ENCODE peak calls at places on chromosomes 1 and 21, in four cellular contexts. X, E, R and G are unnamed samples. For H3K27me3, the result is how much of the 10 kb centered on the place peaks cover.

GRCh38 chr21:33360281-33360680 is 35.5 kb downstream of the IFNAR1 start:
- DNase-seq in R (no peak), X (no peak), E (no peak), G (no peak)

GRCh38 chr1:90616395-90616794 is 100.7 kb downstream of the BARHL2 start:
- DNase-seq in E (peak), R (peak), X (peak), G (no peak)

GRCh38 chr1:24928631-24929090 is 1.4 kb downstream of the RUNX3 start:
- DNase-seq in E (no peak), X (no peak), R (no peak), G (no peak)

GRCh38 chr1:203555046-203555445 is 61.1 kb downstream of the OPTC start:
- DNase-seq in R (no peak), X (no peak), E (no peak), G (no peak)

GRCh38 chr1:9909222-9910046 is 635 bp downstream of the CTNNBIP1 start:
- DNase-seq in R (no peak), E (no peak), X (peak), G (no peak)

GRCh38 chr1:108877858-108878257 is 1.1 kb downstream of the GPSM2 start:
- DNase-seq in X (no peak), E (no peak), R (no peak), G (no peak)

GRCh38 chr1:162889989-162890388 is 29.0 kb upstream of the CCDC190 start:
- DNase-seq in X (no peak), R (no peak), E (no peak), G (no peak)

GRCh38 chr21:27268290-27268689 is 301.4 kb upstream of the ADAMTS5 start:
- DNase-seq in X (no peak), E (no peak), R (no peak), G (no peak)

GRCh38 chr1:195697130-195697529 is 911.1 kb downstream of the KCNT2 start:
- DNase-seq in E (no peak), X (no peak), R (no peak), G (no peak)

GRCh38 chr1:25253911-25254310 is 6.7 kb upstream of the RSRP1 start:
- DNase-seq in R (no peak), E (no peak), X (no peak), G (peak)

GRCh38 chr1:190001187-190001586 is 476.5 kb downstream of the BRINP3 start:
- DNase-seq in R (no peak), X (no peak), E (no peak), G (no peak)

GRCh38 chr1:46535063-46535462 is 16.4 kb downstream of the KNCN start:
- DNase-seq in X (peak), R (peak), E (peak), G (peak)

GRCh38 chr21:29829514-29830255 is 110.1 kb downstream of the GRIK1 start:
- DNase-seq in E (no peak), X (no peak), R (no peak), G (no peak)

GRCh38 chr1:118158918-118159317 is 26.1 kb downstream of the SPAG17 start:
- DNase-seq in X (no peak), R (no peak), E (no peak), G (no peak)

GRCh38 chr1:19582318-19582717 is 61.8 kb upstream of the NBL1 start:
- DNase-seq in X (peak), E (peak), R (no peak), G (peak)

GRCh38 chr1:50369830-50370229 is 53.4 kb downstream of the DMRTA2 start:
- DNase-seq in R (peak), X (no peak), E (no peak), G (no peak)

GRCh38 chr1:7233646-7234470 is 448.6 kb downstream of the CAMTA1 start:
- DNase-seq in E (no peak), R (no peak), X (no peak), G (no peak)

GRCh38 chr1:169119405-169119804 is 12.9 kb downstream of the ATP1B1 start:
- DNase-seq in E (no peak), R (no peak), X (no peak), G (no peak)

GRCh38 chr1:109767596-109768334 is 4.0 kb upstream of the EPS8L3 start:
- DNase-seq in R (no peak), E (no peak), X (no peak), G (no peak)

GRCh38 chr1:53331446-53332187 is 3.7 kb upstream of the LRP8 start:
- DNase-seq in E (no peak), R (no peak), X (peak), G (no peak)

GRCh38 chr1:54945393-54945936 is 35.0 kb upstream of the TMEM61 start:
- DNase-seq in X (no peak), R (no peak), E (no peak), G (no peak)

GRCh38 chr21:34989337-34990151 is 59.6 kb downstream of the RUNX1 start:
- DNase-seq in E (no peak), R (no peak), X (no peak), G (no peak)

GRCh38 chr1:243730499-243731150 is 119.4 kb downstream of the AKT3 start:
- DNase-seq in E (no peak), X (no peak), R (no peak), G (no peak)

GRCh38 chr1:152442765-152443164 is 28.7 kb upstream of the CRNN start:
- DNase-seq in X (no peak), E (no peak), R (no peak), G (no peak)

GRCh38 chr21:29481641-29482040 is 182.9 kb downstream of the BACH1 start:
- DNase-seq in R (no peak), E (no peak), X (no peak), G (no peak)

GRCh38 chr1:66982561-66983285 is 57.9 kb downstream of the MIER1 start:
- DNase-seq in E (no peak), R (peak), X (no peak), G (no peak)

GRCh38 chr1:61163794-61164193 is 81.4 kb downstream of the NFIA start:
- DNase-seq in R (no peak), X (no peak), E (no peak), G (no peak)

GRCh38 chr1:1434131-1434811 is 1.2 kb upstream of the VWA1 start:
- DNase-seq in R (peak), E (no peak), X (peak), G (no peak)

GRCh38 chr1:107748529-107748928 is 216.5 kb downstream of the VAV3 start:
- DNase-seq in E (no peak), R (peak), X (no peak), G (no peak)

GRCh38 chr1:4489486-4489885 is 164.9 kb upstream of the AJAP1 start:
- DNase-seq in E (no peak), R (no peak), X (no peak), G (no peak)

GRCh38 chr1:35571263-35571662 is 1.9 kb upstream of the TFAP2E start:
- DNase-seq in X (no peak), E (no peak), R (no peak), G (no peak)

GRCh38 chr1:236725638-236726037 is 39.3 kb downstream of the ACTN2 start:
- DNase-seq in E (no peak), X (no peak), R (no peak), G (no peak)

GRCh38 chr1:234716907-234717375 is 107.0 kb upstream of the IRF2BP2 start:
- DNase-seq in R (peak), E (no peak), X (no peak), G (no peak)

GRCh38 chr1:241896670-241896962 is 48.6 kb downstream of the EXO1 start:
- DNase-seq in X (no peak), E (no peak), R (no peak), G (no peak)

GRCh38 chr1:226638001-226638601 is 89.5 kb downstream of the STUM start:
- DNase-seq in X (no peak), R (no peak), E (no peak), G (no peak)

GRCh38 chr1:156001682-156002171 is 19.0 kb downstream of the SSR2 start:
- DNase-seq in E (no peak), R (no peak), X (peak), G (no peak)

GRCh38 chr1:156001021-156001681 is 19.6 kb downstream of the SSR2 start:
- DNase-seq in E (no peak), R (peak), X (no peak), G (no peak)

GRCh38 chr1:156006666-156007376 is 13.9 kb downstream of the SSR2 start:
- DNase-seq in X (no peak), E (no peak), R (no peak), G (no peak)

GRCh38 chr1:156002182-156002911 is 18.4 kb downstream of the SSR2 start:
- DNase-seq in X (no peak), R (no peak), E (no peak), G (no peak)

GRCh38 chr1:156004843-156005593 is 15.7 kb downstream of the SSR2 start:
- DNase-seq in R (no peak), E (no peak), X (no peak), G (no peak)
- TF ChIP-seq SIN3A in R (no peak), E (no peak), X (no peak), G (no peak)

GRCh38 chr1:161226320-161226711 is 456 bp downstream of the TOMM40L start:
- DNase-seq in X (no peak), R (no peak), E (no peak), G (no peak)
- H3K27me3 ChIP-seq in X (under half), R (under half), E (under half), G (under half)

GRCh38 chr1:8600336-8600735 is 217.1 kb downstream of the RERE start:
- DNase-seq in E (no peak), R (no peak), X (no peak), G (no peak)

GRCh38 chr1:8603220-8603616 is 214.2 kb downstream of the RERE start:
- DNase-seq in E (no peak), R (no peak), X (no peak), G (no peak)

GRCh38 chr1:8607906-8608305 is 209.5 kb downstream of the RERE start:
- DNase-seq in R (no peak), X (no peak), E (peak), G (no peak)

GRCh38 chr1:8602471-8603219 is 214.8 kb downstream of the RERE start:
- DNase-seq in E (no peak), R (no peak), X (no peak), G (no peak)

GRCh38 chr1:8604041-8604942 is 213.1 kb downstream of the RERE start:
- DNase-seq in R (no peak), E (no peak), X (no peak), G (no peak)
- TF ChIP-seq TCF7L2 in R (no peak), E (no peak), X (no peak), G (no peak)

GRCh38 chr1:15213333-15213732 is 33.7 kb upstream of the FHAD1 start:
- DNase-seq in E (no peak), X (no peak), R (no peak), G (no peak)
- TF ChIP-seq SIN3A in E (no peak), X (no peak), R (no peak), G (no peak)

DNA sequence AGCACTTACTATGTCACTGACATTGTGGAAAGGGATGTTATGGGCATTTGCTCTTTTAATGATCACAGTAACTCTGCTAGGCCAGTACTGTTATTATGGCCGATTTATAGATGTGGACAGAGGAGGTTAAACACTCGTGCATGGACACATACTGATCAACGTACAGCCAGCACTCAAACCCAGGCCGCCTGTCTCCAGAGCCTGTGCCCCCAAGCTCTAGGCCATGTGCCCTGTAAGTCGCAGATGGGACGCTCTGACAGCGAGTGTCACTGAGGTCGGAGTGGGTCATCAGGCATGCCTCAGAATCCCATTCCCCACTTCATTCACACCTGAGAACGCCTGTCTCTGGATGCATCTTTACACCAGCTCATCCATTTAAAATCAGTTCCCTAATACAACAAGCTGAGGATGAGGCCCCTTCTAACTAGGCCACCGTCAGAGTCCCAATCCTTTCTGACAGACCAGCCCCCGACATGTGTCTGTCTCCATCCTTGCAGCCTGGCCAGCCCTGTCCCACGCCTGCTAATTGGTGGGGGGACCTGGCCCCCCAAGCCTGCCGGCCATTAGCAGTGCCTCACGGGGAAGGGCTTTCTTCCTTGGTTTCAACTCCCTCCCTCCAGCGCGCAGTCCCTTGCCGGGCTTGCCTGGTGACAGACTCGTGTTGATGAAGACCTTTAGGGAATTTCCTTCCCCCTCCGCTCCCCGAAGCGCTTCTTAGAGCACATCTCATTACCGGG is 436.7 kb downstream of the KIF26B start:
- DNase-seq in X (no peak), E (no peak), R (no peak), G (no peak)
- H3K27me3 ChIP-seq in X (under half), E (under half), R (under half), G (under half)

DNA sequence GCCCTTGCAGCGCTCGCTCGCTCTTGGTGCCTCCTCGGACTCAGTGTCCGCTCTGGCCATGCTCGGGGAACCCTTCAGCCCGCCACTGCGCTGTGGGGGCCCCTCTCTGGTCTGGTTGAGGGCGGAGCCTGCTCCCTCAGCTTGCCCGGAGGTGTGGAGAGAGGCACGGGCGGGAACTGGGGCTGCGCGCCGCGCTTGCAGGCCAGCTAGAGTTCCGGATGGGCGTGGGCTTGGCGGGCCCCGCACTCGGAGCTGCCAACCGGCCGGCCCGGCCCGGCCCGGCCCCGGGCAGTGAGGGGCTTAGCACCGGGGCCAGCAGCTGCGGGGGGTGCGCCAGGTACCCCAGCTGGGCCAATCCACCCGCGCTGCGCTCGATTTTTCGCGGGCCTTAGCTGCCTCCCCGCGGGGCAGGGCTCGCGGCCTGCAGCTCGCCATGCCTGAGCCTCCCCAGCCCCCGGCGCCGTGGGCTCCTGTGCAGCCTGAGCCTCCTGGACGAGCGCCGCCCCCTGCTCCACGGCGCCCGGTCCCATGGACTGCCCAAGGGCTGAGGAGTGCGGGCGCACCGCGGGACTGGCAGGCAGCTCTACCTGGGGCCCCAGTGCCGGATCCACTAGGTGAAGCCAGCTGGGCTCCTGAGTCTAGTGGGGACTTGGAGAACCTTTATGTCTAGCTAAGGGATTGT is 217.0 kb upstream of the PKN2 start:
- DNase-seq in X (no peak), R (no peak), E (no peak), G (no peak)
- TF ChIP-seq TCF7L2 in X (no peak), R (no peak), E (no peak), G (no peak)

DNA sequence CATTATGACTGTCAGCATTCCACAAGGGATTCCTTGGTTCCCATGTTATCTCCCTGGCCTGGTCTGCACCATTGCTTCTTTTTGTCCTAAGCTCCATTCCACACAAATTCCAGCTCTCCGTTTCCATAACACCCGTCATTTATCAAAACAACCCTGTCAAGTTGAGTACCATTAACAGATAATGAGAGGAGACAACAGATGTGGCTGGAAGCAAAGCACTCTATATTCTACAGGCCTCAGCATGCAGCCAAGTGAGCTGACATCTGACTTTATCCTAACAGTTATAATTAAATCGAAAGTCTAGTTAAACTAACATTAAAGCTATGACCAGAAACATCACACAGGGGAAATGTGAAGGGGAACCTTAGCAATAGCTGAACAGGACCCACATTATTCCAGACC is 110.4 kb downstream of the RERE start:
- DNase-seq in R (peak), E (no peak), X (peak), G (no peak)
- TF ChIP-seq SIN3A in R (no peak), E (no peak), X (no peak), G (no peak)